ENCODE peak calls at places on chromosomes 5 and 9, in four cellular contexts. B is left lung, O is WERI-Rb-1, Y is dorsolateral prefrontal cortex. N is an unnamed sample.

GRCh38 chr9:123544007-123544827 is 188.2 kb downstream of the CRB2 start:
- DNase-seq in B (no peak), O (peak; percentile 42), Y (peak; percentile 20), N (peak; percentile 69)

GRCh38 chr5:161544350-161544765 is 2.2 kb downstream of the GABRB2 start:
- DNase-seq in B (peak; percentile 31), O (peak; percentile 44), Y (peak; percentile 72), N (peak; percentile 55)

GRCh38 chr5:112551437-112552018 is 132.5 kb upstream of the EPB41L4A start:
- DNase-seq in B (no peak), O (peak; percentile 20), Y (peak; percentile 33), N (peak; percentile 84)

GRCh38 chr9:137506274-137506673 is 43.9 kb downstream of the PNPLA7 start:
- DNase-seq in B (peak; percentile 59), O (no peak), Y (no peak), N (no peak)

GRCh38 chr5:74232281-74232680 is 408.2 kb downstream of the ENC1 start:
- DNase-seq in B (no peak), O (no peak), Y (no peak), N (peak; percentile 56)

GRCh38 chr5:133744909-133745308 is 132.6 kb upstream of the FSTL4 start:
- DNase-seq in B (no peak), O (no peak), Y (no peak), N (no peak)

GRCh38 chr5:139461698-139462097 is 845 bp downstream of the ECSCR start:
- DNase-seq in B (peak; percentile 13), O (no peak), Y (no peak), N (peak; percentile 69)

GRCh38 chr9:121230231-121230630 is 28.6 kb upstream of the RAB14 start:
- DNase-seq in B (no peak), O (no peak), Y (no peak), N (no peak)

GRCh38 chr9:133106511-133107244 is 14.4 kb downstream of the RALGDS start:
- DNase-seq in B (peak; percentile 47), O (no peak), Y (no peak), N (no peak)

GRCh38 chr5:40834849-40835787 is at the start of gene RPL37:
- DNase-seq in B (peak; percentile 96), O (peak; percentile 97), Y (peak; percentile 96), N (peak; percentile 98)

GRCh38 chr9:136201174-136201573 is 3.8 kb downstream of the LHX3 start:
- DNase-seq in B (no peak), O (no peak), Y (no peak), N (no peak)

GRCh38 chr9:136200424-136200823 is 4.5 kb downstream of the LHX3 start:
- DNase-seq in B (no peak), O (no peak), Y (no peak), N (no peak)

GRCh38 chr9:136203406-136204085 is 1.4 kb downstream of the LHX3 start:
- DNase-seq in B (no peak), O (peak; percentile 48), Y (no peak), N (no peak)

GRCh38 chr9:136202449-136203405 is 2.2 kb downstream of the LHX3 start:
- DNase-seq in B (no peak), O (peak; percentile 53), Y (no peak), N (no peak)

GRCh38 chr9:136201609-136202448 is 3.1 kb downstream of the LHX3 start:
- DNase-seq in B (no peak), O (no peak), Y (no peak), N (peak; percentile 23)
- H3K4me3 ChIP-seq in B (no peak overlapping the region), O (peak overlapping the region; percentile 64), Y (no peak overlapping the region), N (no peak overlapping the region)

DNA sequence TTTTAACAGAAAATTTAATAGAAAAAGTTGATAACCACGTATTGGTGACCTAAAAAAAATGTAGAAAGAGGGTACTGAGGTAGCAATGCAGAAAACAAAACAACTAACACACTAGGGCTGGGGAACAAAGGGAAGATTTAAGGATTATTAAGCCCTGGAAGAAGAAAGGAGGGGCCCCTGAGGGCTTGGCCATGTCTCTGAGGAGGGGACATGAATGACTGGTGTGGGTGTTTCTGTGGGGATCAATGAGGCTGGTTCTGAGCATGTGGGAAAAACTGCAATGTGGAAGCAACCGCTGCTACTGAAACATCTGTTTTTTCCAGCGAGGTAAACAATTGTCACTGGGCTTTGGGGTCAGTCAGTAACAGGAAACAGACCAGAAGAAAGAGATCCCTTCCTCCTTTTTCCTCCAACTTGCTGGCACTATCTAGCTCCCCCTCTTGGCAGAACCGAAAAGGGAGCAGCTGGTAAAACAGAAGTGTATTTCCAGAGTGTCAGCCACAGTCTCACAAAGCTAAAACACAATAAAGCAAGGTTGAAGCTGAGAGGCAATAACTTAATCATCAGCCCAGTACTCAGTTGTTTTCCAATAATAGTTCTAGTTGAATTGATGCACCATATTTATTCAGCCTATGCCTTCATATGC is 48.3 kb downstream of the ATPSCKMT start:
- DNase-seq in B (no peak), O (peak; percentile 67), Y (no peak), N (peak; percentile 4)
- TF ChIP-seq CTCF in B (no peak), O (peak; percentile 82), Y (peak; percentile 13), N (peak; percentile 38)

GRCh38 chr5:1761453-1761755 is 38.2 kb downstream of the MRPL36 start:
- DNase-seq in B (peak; percentile 73), O (no peak), Y (no peak), N (no peak)
- H3K4me3 ChIP-seq in B (no peak overlapping the region), O (no peak overlapping the region), Y (no peak overlapping the region), N (no peak overlapping the region)

DNA sequence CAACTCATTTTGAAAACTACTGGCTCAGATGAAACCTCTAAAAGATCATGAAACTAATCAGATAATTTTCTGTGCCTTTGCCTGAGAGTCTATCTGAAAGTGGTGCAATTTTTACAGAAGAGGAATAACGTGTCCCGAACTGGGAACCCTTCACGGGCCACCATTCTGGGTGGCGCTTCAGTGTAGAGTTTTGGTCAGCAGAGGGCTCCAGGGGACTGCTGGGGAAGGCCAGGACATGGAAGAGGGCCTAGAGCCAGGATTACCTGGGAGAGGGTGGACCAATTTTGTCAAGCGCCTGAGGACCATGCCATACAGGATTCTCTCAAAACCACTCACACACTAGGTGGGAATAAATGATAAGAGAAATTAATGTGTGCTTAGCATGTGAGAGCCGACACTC is 49.7 kb upstream of the PLEKHG4B start:
- DNase-seq in B (no peak), O (peak; percentile 74), Y (no peak), N (peak; percentile 10)
- TF ChIP-seq CTCF in B (peak; percentile 9), O (peak; percentile 72), Y (no peak), N (peak; percentile 27)

DNA sequence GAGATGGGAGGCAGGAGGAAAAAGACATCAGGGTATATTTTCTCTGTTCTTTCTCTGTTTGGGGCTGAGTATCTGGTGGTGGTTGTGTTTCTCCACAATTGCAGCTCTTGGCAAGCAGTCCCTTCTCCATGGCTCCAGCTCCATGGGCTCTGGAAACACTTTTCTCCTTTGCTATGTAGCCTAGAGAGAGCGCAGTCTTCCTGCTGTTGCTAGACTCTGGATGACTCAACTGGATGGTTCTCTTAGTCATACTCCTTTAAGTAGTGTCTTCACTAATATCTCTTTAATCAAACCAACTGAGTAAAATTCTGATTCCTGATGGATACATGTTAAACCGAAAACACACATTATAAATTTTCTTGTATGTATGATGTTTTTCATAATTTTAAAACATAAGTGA is 3.3 kb upstream of the PLGRKT start:
- DNase-seq in B (no peak), O (no peak), Y (no peak), N (peak; percentile 45)
- H3K4me3 ChIP-seq in B (no peak overlapping the region), O (no peak overlapping the region), Y (no peak overlapping the region), N (no peak overlapping the region)